ENCODE peak calls at places on chromosomes 1 and 21, in seven cellular contexts. F is H9, O is neuronal stem cell, D is IMR-90, P is mesenchymal stem cell, W is trophoblast cell, K is mesendoderm. Q is an unnamed sample.

GRCh38 chr1:97820470-97821188 is 100.2 kb downstream of the DPYD start:
- DNase-seq in F (no peak), O (no peak), D (peak), P (peak), W (peak), K (peak), Q (no peak)

GRCh38 chr1:247165674-247166073 is 6.1 kb downstream of the ZNF124 start:
- DNase-seq in F (no peak), O (no peak), D (no peak), P (no peak), W (no peak), K (no peak), Q (no peak)

GRCh38 chr1:185926562-185926961 is 192.4 kb downstream of the HMCN1 start:
- DNase-seq in F (no peak), O (no peak), D (no peak), P (peak), W (no peak), K (peak), Q (no peak)

GRCh38 chr1:163170331-163170730 is 32.4 kb downstream of the RGS5 start:
- DNase-seq in F (no peak), O (no peak), D (peak), P (no peak), W (no peak), K (no peak), Q (no peak)

GRCh38 chr1:68449901-68450300 is at the start of gene RPE65:
- DNase-seq in F (no peak), O (no peak), D (no peak), P (peak), W (no peak), K (no peak), Q (no peak)

GRCh38 chr1:207810173-207810572 is 58.3 kb downstream of the CD46 start:
- DNase-seq in F (no peak), O (no peak), D (peak), P (peak), W (no peak), K (no peak), Q (peak)

GRCh38 chr1:153569465-153569864 is 3.8 kb upstream of the S100A2 start:
- DNase-seq in F (no peak), O (no peak), D (no peak), P (no peak), W (no peak), K (no peak), Q (no peak)

GRCh38 chr1:212918751-212919150 is 31.6 kb upstream of the VASH2 start:
- DNase-seq in F (peak), O (no peak), D (no peak), P (no peak), W (no peak), K (no peak), Q (peak)

GRCh38 chr1:52739699-52740467 is 13.6 kb downstream of the ZYG11B start:
- DNase-seq in F (no peak), O (no peak), D (no peak), P (no peak), W (no peak), K (no peak), Q (no peak)

GRCh38 chr1:210373878-210374599 is 45.3 kb downstream of the HHAT start:
- DNase-seq in F (peak), O (peak), D (peak), P (peak), W (peak), K (peak), Q (peak)

GRCh38 chr1:108079550-108079949 is 114.6 kb upstream of the VAV3 start:
- DNase-seq in F (no peak), O (no peak), D (no peak), P (no peak), W (no peak), K (peak), Q (no peak)

GRCh38 chr21:36615274-36615964 is 83.5 kb upstream of the SIM2 start:
- DNase-seq in F (peak), O (no peak), D (no peak), P (no peak), W (no peak), K (peak), Q (no peak)

GRCh38 chr1:212179394-212180076 is 105.7 kb upstream of the PPP2R5A start:
- DNase-seq in F (no peak), O (no peak), D (peak), P (peak), W (peak), K (no peak), Q (no peak)

GRCh38 chr1:91730781-91731732 is 154.9 kb downstream of the TGFBR3 start:
- DNase-seq in F (no peak), O (no peak), D (peak), P (peak), W (peak), K (no peak), Q (no peak)

GRCh38 chr1:64881281-64881680 is 85.1 kb downstream of the JAK1 start:
- DNase-seq in F (no peak), O (no peak), D (peak), P (no peak), W (no peak), K (no peak), Q (no peak)

GRCh38 chr1:46174448-46175231 is at the start of gene TSPAN1:
- DNase-seq in F (no peak), O (no peak), D (peak), P (peak), W (no peak), K (peak), Q (no peak)

GRCh38 chr1:25676488-25676887 is 59.9 kb downstream of the MAN1C1 start:
- DNase-seq in F (no peak), O (no peak), D (peak), P (peak), W (no peak), K (no peak), Q (no peak)

GRCh38 chr1:182262425-182262824 is 129.2 kb downstream of the GLUL start:
- DNase-seq in F (no peak), O (no peak), D (no peak), P (no peak), W (no peak), K (no peak), Q (no peak)

GRCh38 chr1:24762133-24762676 is 17.0 kb downstream of the CLIC4 start:
- DNase-seq in F (no peak), O (no peak), D (peak), P (peak), W (peak), K (no peak), Q (no peak)

GRCh38 chr1:23824711-23825075 is 536 bp downstream of the HMGCL start:
- DNase-seq in F (no peak), O (no peak), D (no peak), P (peak), W (no peak), K (no peak), Q (no peak)

GRCh38 chr1:220877348-220878095 is 1.7 kb upstream of the HLX start:
- DNase-seq in F (no peak), O (no peak), D (no peak), P (peak), W (no peak), K (peak), Q (no peak)

GRCh38 chr1:147665521-147665920 is 4.8 kb downstream of the ACP6 start:
- DNase-seq in F (no peak), O (no peak), D (no peak), P (peak), W (no peak), K (peak), Q (no peak)

GRCh38 chr21:44556879-44557278 is 1.7 kb downstream of the KRTAP10-3 start:
- DNase-seq in F (no peak), O (no peak), D (no peak), P (no peak), W (no peak), K (no peak), Q (no peak)

GRCh38 chr1:87474098-87474497 is 145.4 kb downstream of the LMO4 start:
- DNase-seq in F (no peak), O (no peak), D (no peak), P (no peak), W (no peak), K (no peak), Q (no peak)

GRCh38 chr1:109719337-109719837 is 7.3 kb downstream of the GSTM5 start:
- DNase-seq in F (no peak), O (no peak), D (peak), P (peak), W (no peak), K (no peak), Q (no peak)

GRCh38 chr1:228367798-228368791 is 38.5 kb downstream of the TRIM11 start:
- DNase-seq in F (peak), O (no peak), D (no peak), P (no peak), W (no peak), K (peak), Q (no peak)

GRCh38 chr21:45596704-45597318 is 46.7 kb upstream of the PCBP3 start:
- DNase-seq in F (peak), O (peak), D (peak), P (peak), W (peak), K (peak), Q (peak)

GRCh38 chr1:16628361-16629111 is 15.2 kb upstream of the NBPF1 start:
- DNase-seq in F (peak), O (no peak), D (no peak), P (no peak), W (no peak), K (no peak), Q (no peak)

GRCh38 chr1:167728818-167729410 is 7.1 kb downstream of the MPZL1 start:
- DNase-seq in F (no peak), O (no peak), D (no peak), P (peak), W (no peak), K (no peak), Q (no peak)

GRCh38 chr21:31905444-31906400 is 32.9 kb downstream of the HUNK start:
- DNase-seq in F (no peak), O (no peak), D (peak), P (no peak), W (no peak), K (no peak), Q (no peak)

GRCh38 chr1:199151634-199152429 is 513.0 kb downstream of the PTPRC start:
- DNase-seq in F (no peak), O (no peak), D (no peak), P (no peak), W (no peak), K (no peak), Q (no peak)

DNA sequence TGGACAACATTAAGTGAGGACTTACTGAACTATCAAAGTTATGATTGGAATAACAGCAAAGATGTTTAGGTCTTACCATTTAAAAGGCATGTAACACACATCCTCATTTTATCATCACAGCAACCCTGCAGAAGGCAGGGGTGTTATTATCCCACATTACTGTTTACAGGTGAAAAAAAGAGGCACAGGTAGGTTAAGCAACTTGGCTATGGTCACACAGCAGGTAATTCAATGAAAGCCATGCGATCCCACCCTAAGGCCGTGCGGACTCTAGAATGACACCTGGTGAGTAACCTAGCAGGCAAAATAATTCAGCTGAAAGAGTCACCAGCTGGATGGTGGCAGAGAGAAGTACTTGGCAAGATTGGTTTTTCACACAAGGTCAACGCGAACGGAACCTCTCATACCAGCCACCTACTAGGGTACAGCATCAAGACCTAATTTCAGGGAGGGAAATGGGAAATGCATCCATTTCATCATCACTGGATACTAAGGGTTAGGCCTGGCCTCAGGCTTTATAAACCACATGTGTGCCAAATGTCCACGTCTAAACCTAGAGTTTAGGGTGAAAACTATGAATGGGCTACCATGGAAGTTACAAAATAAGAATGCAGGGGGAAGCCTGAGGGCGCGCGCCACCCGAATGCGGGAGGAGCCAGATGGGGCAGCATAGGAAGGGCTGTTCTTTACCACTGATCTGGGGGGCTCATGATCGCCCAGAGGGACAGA is 85.3 kb downstream of the SLC66A1 start:
- DNase-seq in F (no peak), O (no peak), D (no peak), P (no peak), W (no peak), K (no peak), Q (no peak)
- H3K4ac ChIP-seq in F (no peak), O (no peak), D (peak), P (no peak), W (peak), K (no peak), Q (no peak)

GRCh38 chr1:3717041-3717714 is 35.1 kb upstream of the CCDC27 start:
- DNase-seq in F (no peak), O (no peak), D (no peak), P (no peak), W (no peak), K (no peak), Q (no peak)
- H3K4ac ChIP-seq in F (no peak), O (no peak), D (no peak), P (no peak), W (no peak), K (no peak), Q (no peak)

GRCh38 chr1:7432102-7432895 is 338.8 kb upstream of the VAMP3 start:
- DNase-seq in F (no peak), O (no peak), D (no peak), P (no peak), W (no peak), K (no peak), Q (no peak)

GRCh38 chr1:7430047-7430608 is 341.0 kb upstream of the VAMP3 start:
- DNase-seq in F (no peak), O (no peak), D (no peak), P (no peak), W (no peak), K (no peak), Q (no peak)

GRCh38 chr1:7432896-7433380 is 338.2 kb upstream of the VAMP3 start:
- DNase-seq in F (no peak), O (no peak), D (no peak), P (no peak), W (no peak), K (no peak), Q (no peak)

GRCh38 chr1:7429290-7429689 is 341.8 kb upstream of the VAMP3 start:
- DNase-seq in F (no peak), O (no peak), D (no peak), P (no peak), W (no peak), K (no peak), Q (no peak)

GRCh38 chr1:7430646-7431045 is 340.4 kb upstream of the VAMP3 start:
- DNase-seq in F (no peak), O (no peak), D (no peak), P (no peak), W (no peak), K (no peak), Q (no peak)
- H3K4ac ChIP-seq in F (no peak), O (no peak), D (no peak), P (no peak), W (no peak), K (no peak), Q (no peak)

GRCh38 chr21:28144653-28145052 is 848.0 kb downstream of the LTN1 start:
- DNase-seq in F (no peak), O (no peak), D (no peak), P (no peak), W (no peak), K (no peak), Q (no peak)
- H3K4ac ChIP-seq in F (no peak), O (no peak), D (peak), P (no peak), W (no peak), K (no peak), Q (no peak)

GRCh38 chr1:193418745-193419058 is 232.3 kb upstream of the B3GALT2 start:
- DNase-seq in F (no peak), O (no peak), D (no peak), P (no peak), W (no peak), K (no peak), Q (no peak)
- H3K4ac ChIP-seq in F (no peak), O (no peak), D (no peak), P (no peak), W (no peak), K (no peak), Q (no peak)

DNA sequence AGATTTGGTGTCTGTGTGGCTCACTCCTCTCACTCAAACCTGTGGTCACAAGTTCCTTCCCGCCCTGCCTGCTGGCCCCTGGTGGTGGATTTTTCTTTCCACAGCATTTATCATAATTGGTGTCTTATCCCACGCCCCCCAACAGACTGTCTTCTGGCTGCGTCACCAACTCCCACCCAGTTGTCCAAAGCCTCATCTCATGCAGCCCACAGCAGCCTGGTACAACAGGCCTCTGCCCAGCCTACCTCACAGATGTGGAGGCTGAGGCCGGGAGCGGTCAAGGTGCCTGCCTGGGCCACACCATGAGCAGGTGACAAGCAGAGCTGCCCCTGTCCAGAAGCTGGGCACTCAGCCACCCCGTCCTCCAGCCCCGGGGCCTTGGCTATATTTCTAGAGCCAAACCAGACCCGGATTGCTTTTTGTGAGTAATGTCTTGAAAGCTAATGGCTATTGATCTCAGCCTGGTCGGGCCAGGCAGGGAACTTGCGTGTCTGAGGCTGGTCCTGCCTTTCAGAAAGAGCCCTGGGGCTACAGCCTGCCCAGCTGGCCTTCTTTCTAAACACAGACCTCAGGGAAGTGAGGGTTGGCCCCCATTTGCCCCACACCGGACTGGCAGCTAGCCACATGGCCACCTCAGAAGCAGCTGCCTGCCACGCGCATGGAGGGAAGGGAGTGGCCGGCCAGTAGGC is 2.6 kb downstream of the KCNAB2 start:
- DNase-seq in F (no peak), O (no peak), D (no peak), P (no peak), W (no peak), K (no peak), Q (no peak)
- H3K4ac ChIP-seq in F (no peak), O (no peak), D (no peak), P (no peak), W (no peak), K (no peak), Q (no peak)

DNA sequence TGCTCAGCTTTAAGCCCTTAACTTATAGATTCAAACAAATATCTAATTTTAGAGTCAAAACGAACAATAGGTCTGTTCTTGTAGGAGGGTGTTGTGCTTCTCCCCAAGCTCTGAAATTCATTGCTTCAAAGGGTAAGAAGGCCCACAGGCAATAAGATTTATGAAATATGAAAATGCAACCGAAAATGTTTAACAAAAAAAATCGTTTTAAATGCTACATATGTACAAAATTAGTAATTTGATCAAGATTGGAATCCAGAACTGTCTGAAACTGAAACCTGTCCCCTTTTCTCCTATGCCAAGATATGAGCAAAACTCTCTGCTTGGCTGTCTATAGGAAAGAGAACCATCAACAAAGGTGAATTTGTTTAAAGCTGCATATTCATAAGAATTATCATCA is 534.3 kb downstream of the PLPP3 start:
- DNase-seq in F (no peak), O (no peak), D (no peak), P (no peak), W (no peak), K (no peak), Q (no peak)
- H3K4ac ChIP-seq in F (no peak), O (no peak), D (no peak), P (no peak), W (no peak), K (no peak), Q (no peak)

GRCh38 chr1:234619794-234620247 is 9.8 kb upstream of the IRF2BP2 start:
- DNase-seq in F (no peak), O (no peak), D (no peak), P (no peak), W (no peak), K (no peak), Q (no peak)
- H3K4ac ChIP-seq in F (no peak), O (no peak), D (peak), P (no peak), W (no peak), K (no peak), Q (no peak)